ENCODE peak calls at places on chromosomes 13 and 19, in eight cellular contexts. L is psoas muscle, A is HCT116, E is brain microvascular endothelial cell, R is lower leg skin, N is skeletal muscle cell, M is transverse colon, J is HepG2. F is an unnamed sample.

GRCh38 chr13:45328661-45329105 is 12.3 kb downstream of the TPT1 start:
- DNase-seq in R (no peak), A (no peak), E (peak; percentile 72), L (no peak), M (no peak), J (no peak), N (no peak), F (no peak)

GRCh38 chr19:33755314-33756020 is 41.2 kb upstream of the KCTD15 start:
- DNase-seq in L (no peak), A (no peak), M (no peak), E (no peak), J (no peak), N (no peak), R (no peak), F (no peak)

GRCh38 chr19:21610787-21611186 is 105.4 kb downstream of the ZNF429 start:
- DNase-seq in A (no peak), L (no peak), E (no peak), N (no peak), R (no peak), J (no peak), M (no peak), F (no peak)

GRCh38 chr19:3849092-3849491 is 19.7 kb downstream of the ZFR2 start:
- DNase-seq in N (no peak), R (no peak), A (peak; percentile 65), E (no peak), M (peak; percentile 22), L (no peak), J (peak; percentile 33), F (no peak)

GRCh38 chr13:92963029-92963428 is 263.6 kb upstream of the GPC6 start:
- DNase-seq in M (no peak), L (no peak), J (no peak), A (no peak), R (no peak), E (no peak), N (no peak), F (no peak)

GRCh38 chr19:18119243-18120105 is 21.9 kb downstream of the MAST3 start:
- DNase-seq in M (peak; percentile 42), L (no peak), R (no peak), J (no peak), E (no peak), N (no peak), A (no peak), F (no peak)

GRCh38 chr13:114046447-114046846 is 72.6 kb upstream of the C13orf46 start:
- DNase-seq in M (no peak), R (no peak), A (no peak), E (no peak), J (no peak), L (no peak), N (no peak), F (no peak)

GRCh38 chr13:99704390-99704789 is 203.1 kb downstream of the TM9SF2 start:
- DNase-seq in L (no peak), E (no peak), J (no peak), N (no peak), M (no peak), A (no peak), R (no peak), F (no peak)

GRCh38 chr19:17686592-17687042 is 1.5 kb downstream of the UNC13A start:
- DNase-seq in J (no peak), E (peak; percentile 42), N (no peak), M (no peak), R (no peak), A (peak; percentile 46), L (peak; percentile 40), F (no peak)

GRCh38 chr19:34171539-34171876 is 796 bp upstream of the LSM14A start:
- DNase-seq in J (no peak), L (no peak), E (peak; percentile 55), N (peak; percentile 49), R (no peak), A (no peak), M (no peak), F (peak; percentile 59)

GRCh38 chr19:33950141-33950805 is 153.6 kb downstream of the KCTD15 start:
- DNase-seq in E (no peak), M (no peak), L (no peak), J (no peak), R (peak; percentile 54), A (no peak), N (no peak), F (no peak)

GRCh38 chr13:113951246-113951999 is 22.5 kb downstream of the C13orf46 start:
- DNase-seq in R (peak; percentile 97), N (peak; percentile 23), M (peak; percentile 91), J (peak; percentile 23), A (peak; percentile 57), L (peak; percentile 89), E (peak; percentile 31), F (no peak)

GRCh38 chr13:99085139-99085845 is 107.4 kb upstream of the DOCK9 start:
- DNase-seq in J (no peak), L (no peak), M (no peak), A (no peak), N (no peak), E (no peak), R (peak; percentile 86), F (no peak)

GRCh38 chr13:26599885-26600284 is 42.4 kb downstream of the WASF3 start:
- DNase-seq in R (no peak), J (no peak), E (no peak), N (no peak), M (no peak), A (no peak), L (no peak), F (no peak)

GRCh38 chr19:19162495-19162894 is 7.6 kb downstream of the MEF2B start:
- DNase-seq in N (no peak), A (no peak), R (no peak), L (no peak), E (no peak), J (no peak), M (no peak), F (no peak)

GRCh38 chr19:39199025-39199424 is 2.3 kb downstream of the NCCRP1 start:
- DNase-seq in M (no peak), A (no peak), R (no peak), L (no peak), J (peak; percentile 35), E (no peak), N (no peak), F (no peak)

GRCh38 chr13:75639426-75639825 is 3.3 kb downstream of the LMO7 start:
- DNase-seq in M (no peak), A (no peak), N (no peak), E (no peak), J (no peak), R (no peak), L (no peak), F (no peak)
- H3K4me3 ChIP-seq in M (no peak overlapping the region), A (no peak overlapping the region), N (no peak overlapping the region), E (peak overlapping the region; percentile 96), J (no peak overlapping the region), R (no peak overlapping the region), L (no peak overlapping the region), F (peak overlapping the region; percentile 94)

GRCh38 chr19:48646912-48647216 is 877 bp upstream of the CA11 start:
- DNase-seq in L (no peak), J (no peak), N (no peak), R (no peak), E (no peak), A (no peak), M (no peak), F (no peak)

GRCh38 chr19:48645652-48646191 is at the start of gene CA11:
- DNase-seq in J (no peak), N (no peak), A (no peak), E (no peak), M (no peak), R (no peak), L (no peak), F (no peak)

GRCh38 chr19:48644839-48645651 is 942 bp downstream of the CA11 start:
- DNase-seq in L (peak; percentile 73), R (peak; percentile 93), J (peak; percentile 53), N (no peak), A (peak; percentile 69), E (peak; percentile 69), M (peak; percentile 78), F (no peak)

GRCh38 chr19:48648134-48648533 is 2.1 kb upstream of the CA11 start:
- DNase-seq in N (no peak), R (no peak), E (no peak), M (no peak), A (no peak), L (no peak), J (no peak), F (no peak)

DNA sequence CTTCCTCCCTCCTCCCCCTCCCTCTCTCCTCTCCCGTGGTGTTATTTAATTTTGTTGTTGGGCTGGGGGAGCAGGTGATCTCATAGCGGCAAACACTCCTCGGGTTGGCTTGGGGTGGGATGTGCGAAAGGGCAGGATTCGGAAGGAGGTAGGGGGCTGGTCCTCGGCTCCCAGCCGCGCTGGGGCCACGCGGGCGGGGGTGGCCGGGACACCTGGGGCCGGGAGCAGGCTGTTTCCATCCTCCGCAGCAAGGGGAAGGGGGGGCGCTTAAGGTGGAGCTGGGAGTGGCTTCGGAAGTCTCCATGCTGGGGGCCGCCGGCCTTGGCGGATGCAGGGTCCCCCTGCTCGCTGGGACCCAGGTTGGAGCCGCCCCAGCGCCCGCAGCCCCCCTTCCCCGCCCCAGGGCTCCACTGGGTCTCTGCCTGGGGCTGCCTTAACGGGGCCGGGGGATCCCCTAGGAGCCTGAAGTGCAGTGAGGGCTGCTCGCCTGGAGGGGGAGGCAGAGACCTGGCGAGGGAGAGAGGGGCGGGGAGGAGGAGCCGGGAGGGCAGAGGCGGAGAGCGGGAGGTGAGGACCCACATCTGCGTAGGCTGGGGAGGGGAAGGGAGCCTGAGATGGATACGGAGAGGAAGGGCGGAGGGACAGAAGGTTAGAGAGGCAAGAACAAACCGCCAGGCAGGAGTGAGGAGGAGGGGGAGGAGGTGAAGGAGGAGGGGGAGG is 365 bp upstream of the CA11 start:
- DNase-seq in R (peak; percentile 98), N (no peak), E (peak; percentile 68), M (peak; percentile 92), A (peak; percentile 77), L (peak; percentile 88), J (peak; percentile 70), F (no peak)
- H3K4me3 ChIP-seq in R (peak overlapping the region; percentile 33), N (peak overlapping the region; percentile 55), E (peak overlapping the region; percentile 52), M (peak overlapping the region; percentile 49), A (peak overlapping the region; percentile 55), L (peak overlapping the region; percentile 71), J (peak overlapping the region; percentile 59), F (peak overlapping the region; percentile 58)

GRCh38 chr19:2612619-2613249 is 89.8 kb downstream of the GNG7 start:
- DNase-seq in N (no peak), A (no peak), R (no peak), E (no peak), J (no peak), L (no peak), M (no peak), F (no peak)
- H3K4me3 ChIP-seq in N (no peak overlapping the region), A (no peak overlapping the region), R (no peak overlapping the region), E (no peak overlapping the region), J (no peak overlapping the region), L (no peak overlapping the region), M (no peak overlapping the region), F (no peak overlapping the region)

DNA sequence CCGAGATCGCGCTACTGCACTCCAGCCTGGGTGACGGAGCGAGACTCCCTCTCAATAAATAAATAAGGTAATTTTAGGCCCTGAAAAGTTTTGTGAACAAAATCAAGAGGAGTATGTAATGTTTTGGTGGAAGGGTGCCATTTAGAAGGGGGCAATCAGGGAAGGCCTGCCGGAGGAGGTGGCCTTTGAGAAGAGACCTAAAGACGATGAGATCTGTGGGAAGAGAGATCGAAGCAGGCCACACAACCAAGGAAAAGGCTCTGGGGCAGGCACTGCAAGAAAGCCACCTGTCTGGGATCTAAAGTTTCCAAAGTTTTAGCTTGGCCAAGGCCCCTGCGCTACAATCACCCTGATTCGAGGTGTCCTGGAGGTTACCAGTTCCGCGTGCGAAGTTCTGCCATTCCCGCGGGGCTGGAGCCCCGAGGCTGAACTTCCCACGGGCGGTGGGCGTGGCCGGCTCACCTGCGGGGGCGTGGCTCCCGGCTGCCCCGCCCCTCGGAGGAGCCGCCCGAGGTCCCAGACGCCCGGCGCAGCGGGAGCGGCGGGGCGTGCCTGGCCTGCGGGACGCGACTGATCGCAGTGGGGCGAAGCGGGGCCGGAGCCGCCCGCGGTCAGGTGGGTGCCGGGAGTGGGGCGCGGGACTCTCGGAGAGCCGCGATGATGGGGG is at the start of gene KLC3:
- DNase-seq in A (peak; percentile 27), M (peak; percentile 61), E (no peak), J (no peak), L (no peak), R (no peak), N (no peak), F (no peak)
- H3K4me3 ChIP-seq in A (peak within 1 kb of the TSS; percentile 67), M (peak within 1 kb of the TSS; percentile 27), E (no peak within 1 kb of the TSS), J (peak within 1 kb of the TSS; percentile 49), L (peak within 1 kb of the TSS; percentile 49), R (peak within 1 kb of the TSS; percentile 46), N (peak within 1 kb of the TSS; percentile 29), F (no peak within 1 kb of the TSS)

F was measured in HFF-Myc.